ENCODE peak calls at places on chromosome 20, in nine cellular contexts. Q, F, D, O, W, L, S, K and X are unnamed samples.

GRCh38 chr20:13852321-13852720 is 67.5 kb downstream of the NDUFAF5 start:
- DNase-seq in Q (no peak), F (no peak), D (no peak), O (no peak), W (no peak), L (no peak), S (no peak), K (no peak), X (no peak)

GRCh38 chr20:49603209-49603627 is 35.3 kb upstream of the PTGIS start:
- DNase-seq in Q (peak), F (no peak), D (no peak), O (peak), W (peak), L (no peak), S (no peak), K (no peak), X (no peak)

GRCh38 chr20:60453847-60454246 is 495.6 kb downstream of the CDH26 start:
- DNase-seq in Q (peak), F (no peak), D (peak), O (no peak), W (peak), L (no peak), S (no peak), K (no peak), X (no peak)

GRCh38 chr20:63295846-63296245 is 2.9 kb downstream of the COL20A1 start:
- DNase-seq in Q (no peak), F (no peak), D (peak), O (no peak), W (no peak), L (no peak), S (no peak), K (no peak), X (no peak)

GRCh38 chr20:32685541-32686529 is 12.1 kb upstream of the C20orf203 start:
- DNase-seq in Q (peak), F (no peak), D (no peak), O (peak), W (no peak), L (no peak), S (no peak), K (no peak), X (no peak)

GRCh38 chr20:5205348-5206210 is 78.8 kb downstream of the CDS2 start:
- DNase-seq in Q (peak), F (peak), D (peak), O (peak), W (peak), L (peak), S (peak), K (peak), X (peak)

GRCh38 chr20:38242848-38243449 is 17.6 kb downstream of the KIAA1755 start:
- DNase-seq in Q (peak), F (peak), D (peak), O (no peak), W (no peak), L (no peak), S (peak), K (no peak), X (no peak)

GRCh38 chr20:62824476-62825287 is 7.8 kb downstream of the COL9A3 start:
- DNase-seq in Q (peak), F (peak), D (peak), O (peak), W (peak), L (no peak), S (no peak), K (peak), X (peak)

GRCh38 chr20:13494019-13494418 is 144.7 kb downstream of the TASP1 start:
- DNase-seq in Q (no peak), F (no peak), D (no peak), O (peak), W (no peak), L (no peak), S (no peak), K (no peak), X (no peak)

GRCh38 chr20:50821994-50822393 is 27.1 kb downstream of the BCAS4 start:
- DNase-seq in Q (no peak), F (no peak), D (no peak), O (no peak), W (no peak), L (no peak), S (no peak), K (peak), X (no peak)

GRCh38 chr20:48397689-48398005 is 430.2 kb downstream of the PREX1 start:
- DNase-seq in Q (peak), F (no peak), D (no peak), O (no peak), W (no peak), L (no peak), S (no peak), K (no peak), X (peak)

GRCh38 chr20:63850689-63851547 is 10.4 kb upstream of the ABHD16B start:
- DNase-seq in Q (no peak), F (no peak), D (no peak), O (no peak), W (no peak), L (no peak), S (no peak), K (no peak), X (no peak)

GRCh38 chr20:36305602-36306556 is at the start of gene DLGAP4:
- DNase-seq in Q (peak), F (no peak), D (peak), O (no peak), W (peak), L (no peak), S (peak), K (no peak), X (no peak)

GRCh38 chr20:17533396-17533795 is 2.2 kb upstream of the BFSP1 start:
- DNase-seq in Q (peak), F (no peak), D (no peak), O (peak), W (peak), L (no peak), S (no peak), K (no peak), X (no peak)

GRCh38 chr20:63150911-63151531 is 64.9 kb downstream of the YTHDF1 start:
- DNase-seq in Q (no peak), F (no peak), D (no peak), O (no peak), W (no peak), L (no peak), S (no peak), K (peak), X (no peak)

GRCh38 chr20:15487030-15487429 is 1086.2 kb downstream of the KIF16B start:
- DNase-seq in Q (no peak), F (peak), D (no peak), O (peak), W (no peak), L (no peak), S (no peak), K (no peak), X (no peak)

GRCh38 chr20:23234311-23235078 is 116.1 kb upstream of the NXT1 start:
- DNase-seq in Q (no peak), F (no peak), D (no peak), O (no peak), W (no peak), L (no peak), S (no peak), K (no peak), X (no peak)

GRCh38 chr20:63394069-63394468 is 32.9 kb upstream of the CHRNA4 start:
- DNase-seq in Q (no peak), F (no peak), D (no peak), O (peak), W (no peak), L (no peak), S (no peak), K (no peak), X (no peak)

GRCh38 chr20:49344975-49345374 is 67.1 kb upstream of the ZNFX1 start:
- DNase-seq in Q (peak), F (peak), D (no peak), O (peak), W (no peak), L (peak), S (no peak), K (no peak), X (no peak)

GRCh38 chr20:59667981-59668515 is 63.7 kb downstream of the PHACTR3 start:
- DNase-seq in Q (no peak), F (no peak), D (no peak), O (no peak), W (no peak), L (no peak), S (no peak), K (no peak), X (no peak)

GRCh38 chr20:63738687-63739128 is 868 bp upstream of the SLC2A4RG start:
- DNase-seq in Q (peak), F (no peak), D (peak), O (peak), W (peak), L (peak), S (peak), K (peak), X (peak)

GRCh38 chr20:52893498-52893897 is 78.7 kb upstream of the TSHZ2 start:
- DNase-seq in Q (no peak), F (no peak), D (no peak), O (no peak), W (no peak), L (no peak), S (no peak), K (no peak), X (no peak)

GRCh38 chr20:62633571-62634329 is 8.6 kb upstream of the SLCO4A1 start:
- DNase-seq in Q (no peak), F (no peak), D (no peak), O (no peak), W (no peak), L (no peak), S (no peak), K (no peak), X (no peak)

GRCh38 chr20:4840831-4841230 is 119.1 kb downstream of the PRND start:
- DNase-seq in Q (no peak), F (no peak), D (no peak), O (no peak), W (no peak), L (no peak), S (no peak), K (no peak), X (no peak)

GRCh38 chr20:63061701-63062100 is 54.9 kb upstream of the BHLHE23 start:
- DNase-seq in Q (no peak), F (no peak), D (no peak), O (no peak), W (no peak), L (no peak), S (peak), K (peak), X (no peak)

GRCh38 chr20:34475979-34476736 is 40.1 kb upstream of the DYNLRB1 start:
- DNase-seq in Q (peak), F (no peak), D (no peak), O (peak), W (peak), L (peak), S (peak), K (peak), X (peak)

GRCh38 chr20:17320456-17320855 is 93.6 kb downstream of the PCSK2 start:
- DNase-seq in Q (no peak), F (no peak), D (no peak), O (no peak), W (no peak), L (no peak), S (no peak), K (no peak), X (no peak)

GRCh38 chr20:16664031-16664430 is 65.8 kb upstream of the SNRPB2 start:
- DNase-seq in Q (no peak), F (no peak), D (no peak), O (no peak), W (no peak), L (no peak), S (no peak), K (no peak), X (no peak)

GRCh38 chr20:4702562-4703280 is 19.0 kb upstream of the PRND start:
- DNase-seq in Q (no peak), F (no peak), D (no peak), O (no peak), W (no peak), L (no peak), S (no peak), K (no peak), X (peak)

GRCh38 chr20:7672551-7672950 is 267.7 kb downstream of the HAO1 start:
- DNase-seq in Q (no peak), F (no peak), D (no peak), O (no peak), W (no peak), L (no peak), S (no peak), K (no peak), X (no peak)

GRCh38 chr20:20820104-20820503 is 107.7 kb upstream of the RALGAPA2 start:
- DNase-seq in Q (peak), F (no peak), D (peak), O (no peak), W (peak), L (no peak), S (no peak), K (no peak), X (no peak)

GRCh38 chr20:10721112-10721896 is 47.5 kb upstream of the JAG1 start:
- DNase-seq in Q (no peak), F (no peak), D (no peak), O (peak), W (no peak), L (no peak), S (no peak), K (no peak), X (no peak)

GRCh38 chr20:63272105-63273078 is at the start of gene ARFGAP1:
- DNase-seq in Q (peak), F (peak), D (peak), O (peak), W (peak), L (peak), S (peak), K (peak), X (peak)

GRCh38 chr20:45163071-45163803 is 11.5 kb upstream of the PI3 start:
- DNase-seq in Q (no peak), F (no peak), D (no peak), O (no peak), W (no peak), L (no peak), S (no peak), K (no peak), X (no peak)

GRCh38 chr20:12113468-12114371 is 196.0 kb downstream of the BTBD3 start:
- DNase-seq in Q (no peak), F (no peak), D (no peak), O (peak), W (no peak), L (no peak), S (no peak), K (no peak), X (no peak)

GRCh38 chr20:13791562-13792459 is 7.0 kb downstream of the NDUFAF5 start:
- DNase-seq in Q (no peak), F (no peak), D (no peak), O (no peak), W (peak), L (no peak), S (no peak), K (no peak), X (no peak)

GRCh38 chr20:11549172-11550117 is 368.2 kb upstream of the BTBD3 start:
- DNase-seq in Q (no peak), F (no peak), D (no peak), O (no peak), W (no peak), L (no peak), S (no peak), K (no peak), X (no peak)

GRCh38 chr20:61184194-61184593 is 67.9 kb upstream of the CDH4 start:
- DNase-seq in Q (no peak), F (no peak), D (no peak), O (peak), W (no peak), L (no peak), S (no peak), K (no peak), X (no peak)

DNA sequence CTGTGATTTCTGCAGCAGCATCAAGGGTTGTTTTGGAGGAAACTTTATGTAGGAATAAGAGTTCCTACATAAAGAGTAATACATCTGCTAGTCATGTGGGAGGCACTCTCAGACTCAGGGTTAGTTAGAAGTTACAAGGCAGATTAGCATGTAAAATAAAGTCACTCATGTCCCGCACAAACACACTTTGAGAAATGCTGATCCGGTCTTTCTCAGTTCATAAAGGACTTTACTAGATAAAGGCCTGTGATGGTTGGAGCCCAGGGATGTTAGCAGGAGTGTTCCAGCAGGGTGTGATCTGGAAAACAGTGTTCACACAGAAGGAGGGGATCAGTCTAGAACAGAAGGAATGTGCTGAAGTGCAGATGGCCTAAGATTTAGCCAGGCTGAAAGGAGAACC is 33.1 kb upstream of the NOP56 start:
- DNase-seq in Q (no peak), F (no peak), D (no peak), O (no peak), W (no peak), L (no peak), S (no peak), K (no peak), X (no peak)
- TF ChIP-seq CTCF in Q (no peak), F (no peak), D (no peak), O (no peak), W (no peak), L (no peak), S (no peak), K (no peak), X (no peak)

DNA sequence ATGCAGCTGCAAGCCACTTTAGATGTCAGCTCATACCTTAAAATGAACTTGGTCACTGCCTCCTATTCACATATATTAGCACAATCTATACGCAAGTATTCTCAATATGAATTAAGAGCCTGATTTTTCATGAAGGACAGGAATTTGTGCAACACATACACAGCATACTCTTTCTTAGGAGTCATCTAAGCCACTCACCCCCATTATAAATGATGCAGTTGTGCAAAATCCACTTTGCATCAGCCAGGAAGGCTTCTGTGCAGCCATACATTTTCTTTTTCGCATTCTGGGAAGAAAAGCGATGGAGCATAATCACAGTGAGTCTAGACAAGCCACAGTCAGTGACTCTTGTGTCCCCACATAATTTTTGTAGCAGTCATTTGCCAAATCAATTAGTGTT is 66.5 kb downstream of the ZMYND8 start:
- DNase-seq in Q (no peak), F (no peak), D (no peak), O (no peak), W (no peak), L (no peak), S (no peak), K (no peak), X (no peak)
- H3K4me3 ChIP-seq in Q (no peak), F (no peak), D (no peak), O (no peak), W (no peak), L (no peak), S (no peak), K (no peak), X (no peak)

GRCh38 chr20:41006126-41006935 is 22.3 kb upstream of the TOP1 start:
- DNase-seq in Q (no peak), F (no peak), D (no peak), O (no peak), W (no peak), L (no peak), S (no peak), K (peak), X (no peak)

GRCh38 chr20:41005361-41005729 is 23.3 kb upstream of the TOP1 start:
- DNase-seq in Q (no peak), F (peak), D (no peak), O (peak), W (no peak), L (peak), S (peak), K (peak), X (peak)

GRCh38 chr20:41003143-41003932 is 25.3 kb upstream of the TOP1 start:
- DNase-seq in Q (no peak), F (peak), D (no peak), O (peak), W (no peak), L (peak), S (peak), K (peak), X (peak)

GRCh38 chr20:41002842-41003142 is 25.8 kb upstream of the TOP1 start:
- DNase-seq in Q (no peak), F (no peak), D (no peak), O (no peak), W (no peak), L (no peak), S (no peak), K (peak), X (no peak)

DNA sequence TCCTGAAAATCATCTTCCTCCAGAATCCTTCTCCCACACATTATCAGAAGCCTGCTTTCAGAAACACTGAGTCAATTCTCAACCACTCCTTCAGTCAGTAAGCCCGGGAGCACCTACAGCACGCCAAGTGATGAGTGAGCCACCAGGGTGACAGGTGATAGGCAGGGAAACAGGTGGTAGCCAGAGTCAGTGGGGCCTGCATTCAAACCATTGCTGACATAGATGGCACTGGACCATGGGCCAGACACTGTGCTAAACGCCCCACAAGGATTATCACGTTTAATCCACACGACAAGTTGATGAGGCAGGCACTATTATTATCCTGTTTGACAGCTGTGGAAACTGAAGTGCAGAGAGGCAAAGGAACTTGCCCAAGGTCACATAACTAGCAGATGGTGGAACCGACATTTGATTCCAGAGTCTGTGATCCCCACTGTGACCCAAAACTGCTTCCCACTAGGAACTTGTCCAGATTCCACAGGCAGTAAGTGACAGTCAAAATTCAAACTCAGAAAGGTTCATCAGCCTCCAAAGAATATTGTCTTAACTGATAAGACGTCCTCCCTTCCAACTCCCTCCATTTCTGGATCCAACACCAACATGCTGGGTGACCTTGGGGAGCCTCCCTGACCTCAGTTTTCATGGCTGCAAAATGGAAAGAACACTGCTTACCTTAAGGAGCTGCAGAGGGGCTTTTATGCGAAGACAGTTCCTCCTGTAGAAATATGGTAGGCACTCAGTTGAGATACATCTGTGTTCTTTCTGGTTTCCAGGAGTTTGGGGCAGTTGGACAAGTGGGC is 23.9 kb upstream of the TOP1 start:
- DNase-seq in Q (no peak), F (no peak), D (no peak), O (peak), W (no peak), L (no peak), S (peak), K (no peak), X (no peak)
- H3K27ac ChIP-seq in Q (peak), F (peak), D (no peak), O (peak), W (no peak), L (peak), S (peak), K (peak), X (peak)

DNA sequence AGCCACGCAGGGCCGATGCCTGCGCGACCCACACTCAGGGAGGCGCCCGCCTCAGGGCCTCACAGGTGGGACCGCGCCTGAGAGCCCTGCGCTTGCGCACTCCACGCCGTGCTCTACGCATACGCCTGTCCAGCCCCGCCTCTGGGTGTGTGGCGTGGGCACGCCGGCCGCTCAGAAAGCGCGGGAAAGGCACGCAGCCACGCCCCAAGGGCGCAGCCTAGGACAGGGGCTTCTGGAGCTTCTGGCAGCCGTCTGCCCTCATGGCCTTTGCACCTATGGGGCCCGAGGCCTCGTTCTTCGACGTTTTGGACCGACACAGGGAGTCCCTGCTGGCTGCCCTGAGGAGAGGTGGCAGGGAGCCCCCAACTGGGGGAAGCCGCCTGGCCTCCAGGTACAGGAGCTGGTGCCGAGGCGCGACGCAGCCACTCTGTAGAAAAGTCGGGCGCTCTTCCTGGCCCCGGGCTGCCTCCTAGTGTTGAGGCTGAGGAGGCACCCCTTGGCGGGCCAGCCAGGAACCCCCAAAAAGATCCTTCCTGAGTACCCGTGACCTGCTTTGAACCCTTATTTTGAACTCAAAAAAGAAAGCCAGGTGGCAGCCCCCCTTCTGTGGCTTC is at the start of gene SPO11:
- DNase-seq in Q (peak), F (no peak), D (peak), O (no peak), W (peak), L (no peak), S (no peak), K (no peak), X (no peak)
- TF ChIP-seq CTCF in Q (no peak), F (no peak), D (peak), O (no peak), W (no peak), L (no peak), S (peak), K (no peak), X (no peak)